ENCODE peak calls at places on chromosomes 3 and 15, in seven cellular contexts. V, R, U, X, C, B and E are unnamed samples.

GRCh38 chr3:12345584-12346494 is 57.0 kb downstream of the PPARG start:
- DNase-seq in V (no peak), R (no peak), U (no peak), X (no peak), C (no peak), B (no peak), E (no peak)

GRCh38 chr15:75348563-75349350 is 1.9 kb downstream of the NEIL1 start:
- DNase-seq in V (no peak), R (peak), U (peak), X (peak), C (peak), B (no peak), E (no peak)

GRCh38 chr15:49199666-49200065 is 29.6 kb downstream of the GALK2 start:
- DNase-seq in V (no peak), R (no peak), U (no peak), X (no peak), C (no peak), B (no peak), E (no peak)

GRCh38 chr15:89912674-89913396 is at the start of gene ARPIN:
- DNase-seq in V (no peak), R (peak), U (peak), X (peak), C (peak), B (no peak), E (no peak)

GRCh38 chr3:172305552-172305951 is 142.7 kb downstream of the GHSR start:
- DNase-seq in V (no peak), R (no peak), U (no peak), X (no peak), C (peak), B (no peak), E (no peak)

GRCh38 chr3:148309390-148310035 is 388.2 kb upstream of the AGTR1 start:
- DNase-seq in V (peak), R (peak), U (peak), X (peak), C (peak), B (peak), E (peak)

GRCh38 chr3:52845157-52845556 is 10.3 kb upstream of the MUSTN1 start:
- DNase-seq in V (no peak), R (no peak), U (no peak), X (no peak), C (peak), B (no peak), E (no peak)

GRCh38 chr15:68230157-68231100 is 901 bp upstream of the CLN6 start:
- DNase-seq in V (peak), R (peak), U (no peak), X (no peak), C (no peak), B (no peak), E (no peak)

GRCh38 chr3:115401891-115402501 is 221.3 kb upstream of the GAP43 start:
- DNase-seq in V (no peak), R (no peak), U (no peak), X (no peak), C (no peak), B (no peak), E (no peak)

GRCh38 chr3:126550488-126551051 is 8.2 kb downstream of the C3orf22 start:
- DNase-seq in V (no peak), R (peak), U (no peak), X (no peak), C (no peak), B (no peak), E (no peak)

GRCh38 chr3:117700573-117701360 is 991.2 kb downstream of the TUSC7 start:
- DNase-seq in V (no peak), R (no peak), U (no peak), X (no peak), C (no peak), B (no peak), E (no peak)

GRCh38 chr15:88604972-88605506 is 16.1 kb upstream of the AEN start:
- DNase-seq in V (no peak), R (peak), U (peak), X (peak), C (no peak), B (no peak), E (no peak)

GRCh38 chr15:50141856-50142255 is 22.8 kb upstream of the ATP8B4 start:
- DNase-seq in V (no peak), R (no peak), U (no peak), X (no peak), C (no peak), B (no peak), E (no peak)

GRCh38 chr15:91116379-91117067 is 16.5 kb downstream of the SV2B start:
- DNase-seq in V (no peak), R (no peak), U (no peak), X (no peak), C (no peak), B (peak), E (no peak)

DNA sequence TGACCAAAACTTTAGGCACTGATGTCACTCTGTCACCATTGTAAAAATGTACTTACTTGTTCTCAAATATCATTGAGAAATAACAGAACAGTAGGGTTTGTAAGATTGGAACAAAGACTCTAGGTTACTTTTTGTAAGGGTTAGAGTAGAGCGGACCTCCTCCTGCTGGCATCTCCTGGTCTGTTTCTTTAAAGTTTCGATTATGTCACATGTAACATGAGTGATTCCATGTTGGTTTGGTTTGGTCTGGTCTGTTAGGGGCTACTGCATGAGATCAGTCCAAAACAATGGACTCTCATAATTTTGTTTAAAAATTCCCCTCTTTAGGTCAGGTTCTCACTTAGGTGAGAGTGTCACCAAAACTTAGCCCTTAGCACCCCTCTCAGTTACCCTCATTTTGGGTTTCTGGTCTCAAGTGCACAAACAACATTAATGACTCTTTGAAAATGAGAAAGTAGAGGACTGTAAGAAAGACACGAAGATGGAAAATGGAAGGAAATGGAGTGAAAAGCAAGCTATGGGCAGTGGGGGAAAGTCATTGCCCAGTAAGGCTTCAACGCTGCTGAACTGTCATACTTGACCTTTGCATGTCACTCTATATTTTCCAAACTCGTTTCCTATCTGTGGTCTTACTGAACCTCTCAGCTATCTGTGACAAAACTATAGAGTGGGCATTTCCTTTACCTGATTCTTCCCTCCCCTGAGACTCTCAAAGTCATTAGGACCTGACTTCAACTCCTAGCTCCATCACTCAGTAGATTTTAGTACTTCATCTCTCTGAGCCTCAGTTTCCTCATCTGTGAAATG is 52.7 kb downstream of the LDHAL6B start:
- DNase-seq in V (no peak), R (no peak), U (no peak), X (no peak), C (no peak), B (no peak), E (no peak)
- TF ChIP-seq EZH2phosphoT487 in V (no peak), R (no peak), U (no peak), X (no peak), C (no peak), B (no peak), E (no peak)

GRCh38 chr3:121723485-121723884 is 26.1 kb downstream of the GOLGB1 start:
- DNase-seq in V (no peak), R (no peak), U (no peak), X (no peak), C (no peak), B (no peak), E (no peak)
- H3K4me2 ChIP-seq in V (no peak), R (no peak), U (no peak), X (no peak), C (no peak), B (peak), E (no peak)

DNA sequence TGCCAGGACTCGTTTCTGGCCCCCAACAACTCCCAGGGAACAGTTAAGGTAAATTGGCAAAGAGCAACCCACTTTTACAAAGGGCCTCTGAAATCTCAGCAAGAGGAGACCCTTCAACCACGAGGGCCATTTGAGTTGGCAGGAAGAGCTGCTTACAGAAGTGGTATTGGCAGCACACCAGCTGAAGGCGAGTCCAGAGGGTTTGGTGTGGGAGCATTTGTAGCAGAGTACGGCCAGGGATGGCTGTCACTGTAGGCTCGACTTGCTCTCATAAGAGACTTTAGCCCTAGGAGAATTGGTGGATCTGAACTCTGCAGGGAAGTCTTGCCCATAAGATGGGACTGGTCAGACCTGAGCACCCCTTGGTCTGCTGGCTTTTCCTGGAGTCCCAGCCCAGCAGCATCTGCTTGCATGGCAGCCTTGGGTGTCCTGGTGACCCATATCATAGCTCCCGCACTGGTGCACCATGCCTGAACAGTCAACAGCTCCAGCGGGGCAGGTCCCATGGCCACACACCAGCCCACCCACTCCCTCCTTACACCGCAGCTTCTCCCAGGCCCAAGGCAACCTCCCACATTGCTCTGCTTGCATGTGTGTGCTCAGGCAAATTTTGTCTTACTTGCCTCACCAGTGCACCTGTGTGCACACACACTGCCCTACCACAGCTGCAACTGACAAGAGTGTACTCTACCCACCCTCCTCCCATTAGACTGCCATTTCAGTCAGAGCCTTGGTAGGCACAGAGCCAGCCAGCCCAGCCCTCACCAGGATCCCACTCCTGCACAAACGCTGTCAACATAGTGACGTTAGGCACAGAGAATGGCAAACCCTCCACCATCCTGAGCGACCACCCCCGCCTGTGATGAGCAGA is 861.6 kb upstream of the DPPA4 start:
- DNase-seq in V (no peak), R (no peak), U (no peak), X (no peak), C (no peak), B (no peak), E (no peak)
- TF ChIP-seq EZH2phosphoT487 in V (no peak), R (no peak), U (no peak), X (no peak), C (no peak), B (no peak), E (no peak)

GRCh38 chr3:191414732-191415131 is 46.2 kb upstream of the PYDC2 start:
- DNase-seq in V (no peak), R (no peak), U (peak), X (no peak), C (no peak), B (no peak), E (no peak)

GRCh38 chr3:191414286-191414685 is 46.7 kb upstream of the PYDC2 start:
- DNase-seq in V (no peak), R (no peak), U (no peak), X (no peak), C (no peak), B (no peak), E (no peak)

GRCh38 chr3:191415566-191415965 is 45.4 kb upstream of the PYDC2 start:
- DNase-seq in V (no peak), R (no peak), U (no peak), X (no peak), C (no peak), B (no peak), E (no peak)

GRCh38 chr3:191409791-191410359 is 51.1 kb upstream of the PYDC2 start:
- DNase-seq in V (no peak), R (no peak), U (no peak), X (no peak), C (no peak), B (no peak), E (no peak)

DNA sequence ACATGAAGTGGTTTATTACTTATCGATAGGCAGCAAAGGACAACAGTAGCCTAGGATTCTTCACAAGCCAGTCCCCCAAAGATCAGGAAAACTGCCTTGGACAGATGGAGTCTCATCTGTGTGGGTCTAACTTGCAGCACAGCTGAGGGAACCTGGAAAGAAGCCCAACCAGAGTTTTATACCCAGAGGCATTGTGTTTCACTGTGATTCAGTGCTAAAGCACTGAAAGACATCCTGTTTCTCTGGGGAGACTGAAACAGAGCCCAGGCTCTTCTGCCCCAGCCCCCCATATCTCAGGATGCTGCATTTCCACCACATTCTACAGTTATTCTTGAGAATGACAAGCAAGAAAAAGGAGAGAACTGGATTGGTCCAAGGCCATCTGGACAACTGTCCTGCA is 48.2 kb upstream of the PYDC2 start:
- DNase-seq in V (no peak), R (peak), U (peak), X (peak), C (peak), B (no peak), E (no peak)
- H3K4me2 ChIP-seq in V (no peak), R (peak), U (no peak), X (no peak), C (no peak), B (no peak), E (no peak)

DNA sequence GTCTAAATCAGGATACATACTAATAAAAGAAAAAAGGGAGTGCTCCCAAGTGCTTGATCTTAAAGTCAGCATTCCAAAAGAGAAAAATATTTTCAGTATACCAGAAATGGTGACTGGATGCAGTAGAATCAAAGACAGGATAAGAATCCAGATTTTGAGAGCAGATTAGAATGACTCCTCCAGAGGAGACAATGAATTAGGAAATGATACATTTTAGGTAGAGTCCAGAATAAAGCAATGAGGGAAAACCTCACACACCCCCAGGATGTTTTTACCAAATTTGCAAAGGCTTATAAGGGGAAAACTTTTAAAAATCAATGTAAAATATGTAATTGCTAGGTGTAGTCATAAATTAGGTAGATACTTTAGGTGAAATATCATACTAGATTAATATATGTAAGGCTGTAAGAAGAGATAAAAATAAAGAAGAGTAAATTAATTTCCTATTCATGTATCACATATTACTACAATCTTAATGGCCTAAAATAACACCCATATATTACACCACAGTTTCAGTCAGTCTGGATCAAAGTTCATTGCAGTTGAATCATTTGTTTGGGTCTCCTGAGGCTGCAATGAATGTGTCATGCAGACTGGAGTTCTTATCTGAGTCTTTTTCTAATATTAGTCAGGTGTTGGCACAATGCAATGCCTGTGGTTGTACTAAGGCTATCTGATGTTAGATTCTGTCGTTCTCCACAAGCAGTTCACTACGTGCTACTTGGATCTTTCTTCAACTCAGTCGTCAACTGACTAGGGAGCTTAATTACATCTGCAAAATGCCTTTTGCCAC is 547.8 kb upstream of the EPHA6 start:
- DNase-seq in V (no peak), R (no peak), U (no peak), X (no peak), C (peak), B (no peak), E (no peak)
- TF ChIP-seq EZH2phosphoT487 in V (no peak), R (no peak), U (no peak), X (no peak), C (no peak), B (no peak), E (no peak)

GRCh38 chr3:28242519-28242918 is 1.1 kb downstream of the CMC1 start:
- DNase-seq in V (no peak), R (no peak), U (no peak), X (no peak), C (no peak), B (no peak), E (no peak)
- H3K4me2 ChIP-seq in V (peak), R (peak), U (peak), X (peak), C (peak), B (peak), E (peak)

GRCh38 chr15:80561500-80561899 is 133.6 kb upstream of the ABHD17C start:
- DNase-seq in V (no peak), R (no peak), U (no peak), X (no peak), C (no peak), B (no peak), E (no peak)
- TF ChIP-seq EZH2phosphoT487 in V (no peak), R (no peak), U (no peak), X (no peak), C (no peak), B (no peak), E (no peak)

GRCh38 chr3:141941093-141941492 is 64.7 kb downstream of the ATP1B3 start:
- DNase-seq in V (no peak), R (peak), U (no peak), X (no peak), C (no peak), B (no peak), E (peak)

GRCh38 chr3:141940204-141940776 is 63.8 kb downstream of the ATP1B3 start:
- DNase-seq in V (peak), R (peak), U (peak), X (peak), C (peak), B (no peak), E (peak)

GRCh38 chr3:141934354-141934753 is 57.9 kb downstream of the ATP1B3 start:
- DNase-seq in V (no peak), R (no peak), U (no peak), X (no peak), C (no peak), B (no peak), E (no peak)

GRCh38 chr3:141939759-141940158 is 63.3 kb downstream of the ATP1B3 start:
- DNase-seq in V (no peak), R (no peak), U (no peak), X (no peak), C (no peak), B (no peak), E (peak)

DNA sequence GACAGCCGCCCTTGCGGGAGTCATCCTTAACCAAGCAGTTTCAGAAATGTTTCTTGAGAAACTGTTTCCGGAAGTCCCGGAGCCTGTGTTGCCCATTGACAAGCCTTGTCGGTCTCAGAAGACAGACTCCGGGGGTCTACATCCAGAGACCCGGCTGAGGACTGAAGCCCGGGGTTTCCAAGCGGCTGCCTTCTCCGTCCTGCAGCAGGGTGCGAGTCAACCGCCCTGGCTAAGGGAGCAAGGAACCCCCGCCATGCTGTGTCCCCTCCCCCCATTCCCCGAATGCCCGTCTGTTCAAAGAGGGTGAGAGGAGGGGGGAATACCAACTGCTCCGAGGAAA is 61.5 kb downstream of the ATP1B3 start:
- DNase-seq in V (no peak), R (no peak), U (no peak), X (no peak), C (no peak), B (no peak), E (no peak)
- H3K4me2 ChIP-seq in V (no peak), R (no peak), U (no peak), X (no peak), C (no peak), B (no peak), E (no peak)

GRCh38 chr3:48248095-48248863 is 7.4 kb downstream of the ZNF589 start:
- DNase-seq in V (no peak), R (no peak), U (no peak), X (no peak), C (no peak), B (no peak), E (no peak)
- TF ChIP-seq EZH2phosphoT487 in V (no peak), R (no peak), U (no peak), X (no peak), C (no peak), B (no peak), E (no peak)

DNA sequence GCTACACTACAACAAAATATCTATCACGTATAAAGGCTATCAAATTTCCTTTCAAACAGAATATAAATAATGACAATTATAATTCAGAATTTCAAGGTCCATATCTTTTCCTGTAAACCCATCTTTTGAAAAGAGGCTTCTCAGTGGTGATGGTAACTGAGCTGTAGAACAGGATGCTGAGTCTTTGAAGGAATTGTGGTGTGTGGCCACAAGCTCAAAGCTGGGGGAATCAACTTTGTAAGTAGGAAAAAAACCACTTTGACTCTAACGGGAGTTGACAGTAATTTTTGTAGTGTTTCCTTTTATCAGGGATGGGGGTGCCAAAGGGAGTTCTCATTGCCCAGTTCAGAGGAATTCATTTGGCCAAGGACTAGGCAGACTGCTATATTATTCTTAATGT is 13.3 kb upstream of the ZCWPW2 start:
- DNase-seq in V (no peak), R (no peak), U (no peak), X (no peak), C (no peak), B (no peak), E (no peak)
- H3K4me2 ChIP-seq in V (no peak), R (no peak), U (no peak), X (no peak), C (no peak), B (no peak), E (no peak)